ENCODE peak calls at places on chromosomes 1 and 21, in eight cellular contexts. T is stomach; K is heart right ventricle; X is OCI-LY7; Q is CD4-positive, alpha-beta memory T cell; L is A549; O is CD8-positive, alpha-beta memory T cell; U is hepatocyte. V is an unnamed sample. For H3K9me3, the result is how much of the 10 kb centered on the place peaks cover.

GRCh38 chr21:31018232-31018631 is 20.0 kb downstream of the KRTAP19-8 start:
- DNase-seq in T (no peak), K (no peak), X (no peak), Q (no peak), L (no peak), O (no peak), U (no peak), V (no peak)

GRCh38 chr1:52365091-52365745 is 787 bp downstream of the CC2D1B start:
- DNase-seq in T (peak), K (peak), X (peak), Q (no peak), L (peak), O (no peak), U (peak), V (no peak)

GRCh38 chr21:39048064-39048463 is 135.2 kb downstream of the PSMG1 start:
- DNase-seq in T (no peak), K (peak), X (no peak), Q (no peak), L (peak), O (no peak), U (peak), V (no peak)

GRCh38 chr1:234712891-234713305 is 102.9 kb upstream of the IRF2BP2 start:
- DNase-seq in T (no peak), K (no peak), X (no peak), Q (no peak), L (no peak), O (no peak), U (no peak), V (no peak)

GRCh38 chr1:151145158-151146071 is 1.0 kb downstream of the SEMA6C start:
- DNase-seq in T (no peak), K (peak), X (no peak), Q (peak), L (no peak), O (no peak), U (peak), V (no peak)

GRCh38 chr1:153683853-153684252 is 5.4 kb downstream of the NPR1 start:
- DNase-seq in T (no peak), K (no peak), X (no peak), Q (no peak), L (no peak), O (no peak), U (no peak), V (no peak)

GRCh38 chr1:225868631-225869330 is 13.4 kb downstream of the TMEM63A start:
- DNase-seq in T (no peak), K (no peak), X (no peak), Q (no peak), L (no peak), O (no peak), U (no peak), V (no peak)

GRCh38 chr1:217333939-217334338 is 297.0 kb downstream of the GPATCH2 start:
- DNase-seq in T (no peak), K (peak), X (peak), Q (no peak), L (peak), O (no peak), U (peak), V (no peak)

GRCh38 chr1:245986404-245987221 is 520.5 kb downstream of the SMYD3 start:
- DNase-seq in T (no peak), K (no peak), X (no peak), Q (no peak), L (peak), O (no peak), U (peak), V (no peak)

GRCh38 chr1:53580739-53581475 is 121.7 kb downstream of the DMRTB1 start:
- DNase-seq in T (no peak), K (no peak), X (no peak), Q (no peak), L (no peak), O (no peak), U (no peak), V (no peak)

GRCh38 chr21:26550357-26550756 is 22.7 kb downstream of the CYYR1 start:
- DNase-seq in T (no peak), K (no peak), X (no peak), Q (no peak), L (no peak), O (no peak), U (no peak), V (no peak)

GRCh38 chr1:247164694-247165093 is 7.1 kb downstream of the ZNF124 start:
- DNase-seq in T (no peak), K (no peak), X (no peak), Q (no peak), L (no peak), O (no peak), U (no peak), V (no peak)

DNA sequence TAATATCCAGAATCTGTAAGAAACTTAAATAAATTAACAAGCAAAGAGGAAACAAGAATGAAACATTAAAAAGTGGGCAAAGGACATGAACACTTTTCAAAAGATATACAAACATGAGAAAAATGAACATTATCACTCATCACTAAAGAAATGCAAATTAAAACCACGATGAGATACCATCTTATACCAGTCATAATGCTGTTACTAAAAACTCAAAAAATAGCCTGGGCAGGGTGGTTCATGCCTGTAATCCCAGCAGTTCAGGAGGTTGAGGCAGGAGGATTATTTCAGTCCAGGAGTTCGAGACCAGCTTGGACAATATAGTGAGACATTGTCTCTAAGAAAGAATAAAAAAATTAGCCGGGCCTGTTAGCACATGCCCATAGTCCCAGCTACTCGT is 6.1 kb downstream of the ZNF124 start:
- DNase-seq in T (no peak), K (no peak), X (no peak), Q (no peak), L (no peak), O (no peak), U (no peak), V (no peak)
- H3K9me3 ChIP-seq in T (half or more), K (under half), X (half or more), Q (under half), L (half or more), O (under half), U (under half), V (under half)

DNA sequence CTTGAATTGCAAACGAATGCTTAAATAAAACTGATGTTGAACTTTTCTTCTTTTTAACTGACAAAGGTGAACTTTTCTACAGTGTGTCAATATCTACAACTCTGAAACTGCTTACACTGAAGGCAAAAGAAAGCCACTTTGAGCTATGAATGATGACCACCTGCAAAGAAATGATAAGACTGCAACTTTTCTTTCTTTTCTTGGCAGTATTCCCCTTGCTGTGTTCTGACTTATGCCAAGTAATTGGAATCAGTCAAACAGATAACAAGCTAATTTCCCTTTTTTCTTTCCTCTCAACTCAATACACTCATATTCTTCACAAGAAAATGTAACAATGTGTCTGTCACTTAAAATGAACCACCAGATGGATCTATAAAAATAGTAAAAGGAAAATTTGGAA is 588.1 kb upstream of the BRINP3 start:
- DNase-seq in T (no peak), K (no peak), X (no peak), Q (no peak), L (no peak), O (no peak), U (no peak), V (no peak)
- H3K9me3 ChIP-seq in T (under half), K (under half), X (under half), Q (under half), L (under half), O (under half), U (under half), V (under half)

GRCh38 chr1:2930971-2931721 is 90.1 kb upstream of the ACTRT2 start:
- DNase-seq in T (no peak), K (no peak), X (no peak), Q (no peak), L (no peak), O (no peak), U (no peak), V (no peak)

GRCh38 chr1:2929335-2929734 is 91.9 kb upstream of the ACTRT2 start:
- DNase-seq in T (no peak), K (no peak), X (no peak), Q (no peak), L (no peak), O (no peak), U (no peak), V (no peak)

GRCh38 chr1:2928733-2929325 is 92.4 kb upstream of the ACTRT2 start:
- DNase-seq in T (no peak), K (no peak), X (no peak), Q (no peak), L (no peak), O (no peak), U (no peak), V (no peak)

GRCh38 chr1:2931722-2932401 is 89.4 kb upstream of the ACTRT2 start:
- DNase-seq in T (no peak), K (no peak), X (no peak), Q (no peak), L (no peak), O (no peak), U (no peak), V (no peak)

DNA sequence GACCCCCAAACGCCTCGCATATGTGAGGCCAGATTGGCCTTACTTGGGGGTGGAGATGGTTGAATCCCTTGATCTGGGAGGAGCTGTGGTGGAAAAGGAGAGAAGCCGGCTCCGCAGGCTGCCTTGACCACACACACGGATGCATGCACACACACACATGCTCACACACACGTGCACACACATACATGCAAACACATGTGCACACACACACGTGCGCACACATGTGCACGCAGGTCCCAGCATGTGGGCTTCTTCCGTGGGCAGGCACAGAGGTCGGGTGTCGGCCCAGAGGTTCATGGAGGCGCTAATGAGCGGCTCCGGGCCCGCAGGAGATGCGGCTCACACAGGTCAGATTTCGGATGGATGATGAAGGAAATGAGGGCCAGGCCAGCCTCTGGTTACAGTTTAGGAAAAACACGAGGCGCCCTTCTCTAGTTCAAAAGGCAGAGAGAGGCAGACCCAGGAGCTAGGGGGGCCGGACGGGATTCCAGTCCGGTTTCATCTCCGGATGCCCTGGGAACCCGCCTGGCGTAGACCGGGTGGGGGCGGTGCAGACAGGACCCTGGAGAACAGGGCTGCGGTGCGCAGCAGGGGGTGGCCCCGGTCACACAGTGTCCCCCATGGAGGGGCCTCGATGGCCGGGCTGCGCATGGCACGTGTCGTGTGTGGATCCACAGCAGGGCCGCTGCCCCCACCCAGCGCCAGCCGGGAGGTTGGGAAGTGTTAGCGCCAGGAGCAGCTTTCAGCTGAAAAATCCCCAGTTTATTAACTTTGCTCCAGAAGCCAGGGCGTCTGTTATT is 91.1 kb upstream of the ACTRT2 start:
- DNase-seq in T (no peak), K (no peak), X (no peak), Q (no peak), L (no peak), O (no peak), U (no peak), V (no peak)
- H3K9me3 ChIP-seq in T (under half), K (under half), X (under half), Q (under half), L (under half), O (under half), U (under half), V (under half)

DNA sequence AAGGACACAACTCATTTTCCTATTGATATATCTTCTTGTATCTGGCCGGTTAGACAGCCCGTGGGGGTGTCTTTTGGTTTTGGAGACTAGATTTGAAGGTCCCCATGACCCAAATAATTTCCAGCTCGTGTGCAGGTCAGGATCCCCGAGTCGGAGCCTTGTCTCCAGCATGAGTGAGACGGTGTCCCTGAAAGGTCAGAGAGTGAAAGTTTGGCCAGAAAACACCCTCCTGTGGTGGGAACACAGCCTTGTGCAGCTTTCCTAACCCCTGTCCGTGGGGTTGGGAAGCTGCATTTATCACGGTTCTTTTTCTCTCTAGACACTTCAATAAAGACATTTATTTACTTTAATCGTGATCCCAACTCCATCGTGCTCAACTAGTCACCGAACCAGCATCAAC is 17.6 kb downstream of the COQ8A start:
- DNase-seq in T (no peak), K (no peak), X (no peak), Q (no peak), L (no peak), O (no peak), U (no peak), V (no peak)
- H3K9me3 ChIP-seq in T (under half), K (under half), X (under half), Q (under half), L (under half), O (under half), U (under half), V (under half)